ENCODE peak calls at places on chromosomes 5 and 9, in eight cellular contexts. O is heart right ventricle, Q is GM12865, U is AG04449, F is epithelial cell of esophagus, M is AG09309, T is body of pancreas, G is tibial nerve. E is an unnamed sample.

GRCh38 chr5:176798094-176798876 is 12.1 kb upstream of the UNC5A start:
- DNase-seq in O (no peak), Q (no peak), U (no peak), F (no peak), M (no peak), T (no peak), G (no peak), E (no peak)

GRCh38 chr9:22278426-22278825 is 168.2 kb upstream of the DMRTA1 start:
- DNase-seq in O (no peak), Q (no peak), U (peak), F (peak), M (no peak), T (no peak), G (no peak), E (no peak)

GRCh38 chr5:141870226-141870625 is 8.0 kb downstream of the PCDH1 start:
- DNase-seq in O (no peak), Q (no peak), U (no peak), F (peak), M (no peak), T (no peak), G (no peak), E (no peak)

GRCh38 chr9:129836342-129837007 is 1.2 kb downstream of the USP20 start:
- DNase-seq in O (no peak), Q (peak), U (no peak), F (no peak), M (no peak), T (no peak), G (peak), E (no peak)

GRCh38 chr5:15720515-15720914 is 220.5 kb downstream of the FBXL7 start:
- DNase-seq in O (no peak), Q (no peak), U (no peak), F (no peak), M (no peak), T (no peak), G (no peak), E (no peak)

GRCh38 chr5:28926422-28926821 is 1888.0 kb upstream of the CDH9 start:
- DNase-seq in O (no peak), Q (no peak), U (no peak), F (no peak), M (no peak), T (no peak), G (no peak), E (no peak)

GRCh38 chr5:163658702-163659567 is 153.5 kb downstream of the MAT2B start:
- DNase-seq in O (no peak), Q (no peak), U (no peak), F (no peak), M (no peak), T (no peak), G (no peak), E (peak)

GRCh38 chr5:28714887-28715286 is 1676.5 kb upstream of the CDH9 start:
- DNase-seq in O (no peak), Q (no peak), U (no peak), F (no peak), M (no peak), T (no peak), G (no peak), E (no peak)

GRCh38 chr9:36867672-36868471 is 166.2 kb downstream of the PAX5 start:
- DNase-seq in O (no peak), Q (no peak), U (no peak), F (no peak), M (no peak), T (peak), G (no peak), E (no peak)

GRCh38 chr5:57332350-57332749 is 150.3 kb downstream of the ACTBL2 start:
- DNase-seq in O (no peak), Q (no peak), U (no peak), F (no peak), M (no peak), T (no peak), G (no peak), E (peak)

GRCh38 chr9:5897851-5898250 is 7.2 kb downstream of the MLANA start:
- DNase-seq in O (no peak), Q (no peak), U (no peak), F (no peak), M (no peak), T (no peak), G (no peak), E (no peak)

GRCh38 chr5:37248387-37248969 is 698 bp downstream of the CPLANE1 start:
- DNase-seq in O (no peak), Q (peak), U (no peak), F (peak), M (no peak), T (no peak), G (no peak), E (no peak)

GRCh38 chr9:134662143-134662876 is 20.7 kb downstream of the COL5A1 start:
- DNase-seq in O (peak), Q (no peak), U (peak), F (no peak), M (peak), T (peak), G (peak), E (peak)

GRCh38 chr5:97231025-97231636 is 48.1 kb upstream of the RIOK2 start:
- DNase-seq in O (no peak), Q (peak), U (peak), F (peak), M (peak), T (peak), G (peak), E (peak)

GRCh38 chr5:92402045-92402444 is 1018.9 kb upstream of the ARRDC3 start:
- DNase-seq in O (no peak), Q (no peak), U (no peak), F (peak), M (no peak), T (no peak), G (no peak), E (no peak)

GRCh38 chr5:92403308-92403707 is 1020.2 kb upstream of the ARRDC3 start:
- DNase-seq in O (no peak), Q (no peak), U (no peak), F (no peak), M (no peak), T (no peak), G (no peak), E (no peak)

GRCh38 chr5:92401492-92401891 is 1018.4 kb upstream of the ARRDC3 start:
- DNase-seq in O (no peak), Q (peak), U (no peak), F (no peak), M (no peak), T (no peak), G (no peak), E (no peak)
- H3K4me3 ChIP-seq in O (no peak), Q (no peak), U (no peak), F (no peak), M (no peak), T (no peak), G (no peak), E (no peak)

GRCh38 chr9:83191154-83191553 is 128.2 kb upstream of the RASEF start:
- DNase-seq in O (no peak), Q (no peak), U (no peak), F (no peak), M (no peak), T (no peak), G (no peak), E (no peak)

GRCh38 chr9:83188272-83188671 is 125.3 kb upstream of the RASEF start:
- DNase-seq in O (no peak), Q (no peak), U (no peak), F (peak), M (no peak), T (no peak), G (no peak), E (no peak)

GRCh38 chr9:83182071-83182470 is 119.1 kb upstream of the RASEF start:
- DNase-seq in O (no peak), Q (no peak), U (no peak), F (no peak), M (no peak), T (no peak), G (no peak), E (no peak)

GRCh38 chr9:83185517-83186192 is 122.7 kb upstream of the RASEF start:
- DNase-seq in O (no peak), Q (no peak), U (no peak), F (no peak), M (no peak), T (no peak), G (no peak), E (no peak)

GRCh38 chr9:83186354-83186753 is 123.4 kb upstream of the RASEF start:
- DNase-seq in O (no peak), Q (no peak), U (no peak), F (no peak), M (no peak), T (no peak), G (no peak), E (no peak)
- H3K4me3 ChIP-seq in O (no peak), Q (no peak), U (no peak), F (no peak), M (no peak), T (no peak), G (no peak), E (no peak)

GRCh38 chr5:133944263-133945230 is 23.9 kb downstream of the C5orf15 start:
- DNase-seq in O (no peak), Q (peak), U (no peak), F (peak), M (no peak), T (peak), G (no peak), E (peak)

GRCh38 chr5:133943475-133943817 is 25.0 kb downstream of the C5orf15 start:
- DNase-seq in O (no peak), Q (no peak), U (no peak), F (no peak), M (no peak), T (no peak), G (no peak), E (no peak)

GRCh38 chr5:133945561-133945960 is 22.9 kb downstream of the C5orf15 start:
- DNase-seq in O (no peak), Q (no peak), U (no peak), F (no peak), M (no peak), T (no peak), G (no peak), E (no peak)

GRCh38 chr5:133941456-133942196 is 26.8 kb downstream of the C5orf15 start:
- DNase-seq in O (no peak), Q (no peak), U (no peak), F (no peak), M (no peak), T (no peak), G (no peak), E (no peak)

GRCh38 chr5:133942589-133943474 is 25.6 kb downstream of the C5orf15 start:
- DNase-seq in O (no peak), Q (no peak), U (no peak), F (no peak), M (no peak), T (peak), G (peak), E (no peak)
- H3K4me3 ChIP-seq in O (no peak), Q (no peak), U (no peak), F (no peak), M (no peak), T (no peak), G (no peak), E (no peak)

DNA sequence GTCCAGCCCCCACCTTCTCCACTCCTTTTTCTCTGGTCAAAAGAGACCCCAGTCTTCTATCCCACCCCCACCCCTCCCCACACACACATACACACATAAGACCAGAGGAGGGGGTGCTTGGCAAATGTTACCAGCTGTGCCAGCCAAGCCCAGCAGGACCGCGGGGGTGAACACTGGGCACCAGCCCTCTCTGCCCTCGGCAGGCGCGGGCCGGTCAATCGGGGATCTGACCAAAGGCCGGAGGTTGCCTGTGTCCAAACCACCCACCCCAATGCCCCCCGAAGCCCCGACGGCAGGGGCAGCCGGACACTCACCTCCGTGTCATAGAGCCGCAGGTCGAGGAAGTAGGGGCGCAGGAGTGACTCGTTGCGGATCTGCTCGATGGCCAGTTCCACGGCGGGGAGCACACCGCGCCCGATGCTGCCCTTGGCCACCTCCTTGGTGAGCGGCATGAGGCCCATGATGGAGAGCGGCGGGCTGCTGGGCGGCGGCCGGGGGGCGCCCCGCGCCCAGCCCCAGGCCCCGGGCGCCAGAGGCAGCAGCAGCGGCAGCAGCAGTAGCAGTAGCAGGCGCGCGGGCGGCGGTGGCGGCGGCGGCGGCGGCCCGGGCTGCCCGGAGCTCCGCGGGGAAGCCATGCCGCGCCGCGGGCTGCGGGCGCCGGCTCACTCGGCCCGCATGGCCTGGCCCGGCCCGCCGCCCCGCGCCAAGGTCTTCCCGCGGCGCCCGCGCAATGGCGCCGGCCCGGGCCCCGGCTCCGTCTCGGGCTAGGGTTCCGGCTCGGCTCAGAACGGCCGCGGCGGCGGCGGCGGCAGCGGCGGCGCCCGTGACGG is 417 bp downstream of the GABBR2 start:
- DNase-seq in O (no peak), Q (no peak), U (no peak), F (no peak), M (no peak), T (no peak), G (no peak), E (no peak)
- H3K4me3 ChIP-seq in O (peak), Q (no peak), U (peak), F (no peak), M (no peak), T (no peak), G (no peak), E (no peak)